ENCODE peak calls at places on chromosomes 7 and 10, in nine cellular contexts. C is K562; M is tibial artery; F is SK-N-SH; V is CD8-positive, alpha-beta T cell; Y is transverse colon; S is coronary artery; N is A673; Z is cardiac muscle cell. I is an unnamed sample.

GRCh38 chr7:29609162-29610030 is 45.8 kb downstream of the PRR15 start:
- DNase-seq in C (peak; percentile 68), M (no peak), F (no peak), V (no peak), Y (peak; percentile 65), S (no peak), N (peak; percentile 71), Z (peak; percentile 30), I (no peak)

GRCh38 chr7:148473694-148474222 is 116.8 kb upstream of the C7orf33 start:
- DNase-seq in C (no peak), M (no peak), F (no peak), V (no peak), Y (no peak), S (no peak), N (no peak), Z (no peak), I (no peak)

GRCh38 chr10:988667-989545 is 672 bp downstream of the GTPBP4 start:
- DNase-seq in C (no peak), M (no peak), F (no peak), V (no peak), Y (no peak), S (peak; percentile 57), N (no peak), Z (no peak), I (no peak)

GRCh38 chr10:70597856-70598815 is 4.4 kb downstream of the PRF1 start:
- DNase-seq in C (no peak), M (no peak), F (no peak), V (no peak), Y (no peak), S (no peak), N (no peak), Z (no peak), I (no peak)

GRCh38 chr10:116792772-116793171 is 50.4 kb upstream of the HSPA12A start:
- DNase-seq in C (no peak), M (no peak), F (no peak), V (no peak), Y (no peak), S (no peak), N (no peak), Z (no peak), I (no peak)

GRCh38 chr7:101673315-101673714 is 44.2 kb upstream of the MYL10 start:
- DNase-seq in C (no peak), M (no peak), F (no peak), V (no peak), Y (no peak), S (no peak), N (no peak), Z (no peak), I (no peak)

GRCh38 chr10:86707505-86707904 is 39.2 kb downstream of the LDB3 start:
- DNase-seq in C (no peak), M (no peak), F (no peak), V (no peak), Y (no peak), S (no peak), N (no peak), Z (no peak), I (peak; percentile 67)

GRCh38 chr10:95069286-95069685 is at the start of gene CYP2C8:
- DNase-seq in C (no peak), M (no peak), F (no peak), V (no peak), Y (no peak), S (no peak), N (no peak), Z (no peak), I (no peak)

GRCh38 chr7:159226303-159226702 is 81.6 kb upstream of the VIPR2 start:
- DNase-seq in C (no peak), M (no peak), F (peak; percentile 63), V (no peak), Y (no peak), S (no peak), N (no peak), Z (no peak), I (no peak)

GRCh38 chr10:27506280-27506679 is 2.2 kb downstream of the RAB18 start:
- DNase-seq in C (no peak), M (no peak), F (no peak), V (no peak), Y (no peak), S (no peak), N (no peak), Z (no peak), I (no peak)

GRCh38 chr10:92857904-92858514 is 9.7 kb downstream of the EXOC6 start:
- DNase-seq in C (peak; percentile 16), M (no peak), F (peak; percentile 30), V (no peak), Y (no peak), S (no peak), N (no peak), Z (no peak), I (no peak)
- H3K4me3 ChIP-seq in C (no peak overlapping the region), M (no peak overlapping the region), F (no peak overlapping the region), V (no peak overlapping the region), Y (no peak overlapping the region), S (no peak overlapping the region), N (no peak overlapping the region), Z (no peak overlapping the region), I (no peak overlapping the region)

DNA sequence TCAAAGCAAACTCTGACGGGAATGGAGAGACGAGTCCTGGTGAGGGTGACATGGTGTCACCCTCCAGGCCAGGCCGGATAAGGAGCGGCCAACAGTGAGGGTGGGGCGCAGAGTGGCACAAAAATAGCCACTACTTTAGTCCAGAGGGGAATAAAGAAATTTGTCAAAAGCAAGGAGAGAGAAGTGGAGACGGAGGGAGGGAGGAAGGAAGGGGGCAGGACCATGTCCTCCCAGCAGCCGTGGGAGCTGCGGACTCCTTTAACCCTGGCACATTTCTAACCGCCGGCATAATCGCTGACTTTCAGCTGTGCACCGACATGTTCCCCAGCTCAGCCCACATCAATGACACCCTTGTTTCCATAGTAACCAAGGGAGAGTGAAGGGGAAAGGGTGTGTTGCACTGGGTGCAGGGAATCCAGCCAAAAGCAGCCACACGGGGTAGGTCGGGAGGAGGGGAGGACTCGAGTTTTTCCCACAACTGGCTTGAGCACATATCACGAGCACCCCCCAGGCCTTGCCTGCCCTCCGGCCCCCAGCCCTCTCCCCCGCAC is 29.8 kb downstream of the TRIM8 start:
- DNase-seq in C (peak; percentile 78), M (peak; percentile 90), F (peak; percentile 76), V (peak; percentile 33), Y (peak; percentile 47), S (peak; percentile 89), N (peak; percentile 36), Z (peak; percentile 75), I (peak; percentile 85)
- H3K4me3 ChIP-seq in C (peak overlapping the region; percentile 2), M (peak overlapping the region; percentile 46), F (no peak overlapping the region), V (peak overlapping the region; percentile 47), Y (peak overlapping the region; percentile 8), S (peak overlapping the region; percentile 61), N (no peak overlapping the region), Z (no peak overlapping the region), I (no peak overlapping the region)

DNA sequence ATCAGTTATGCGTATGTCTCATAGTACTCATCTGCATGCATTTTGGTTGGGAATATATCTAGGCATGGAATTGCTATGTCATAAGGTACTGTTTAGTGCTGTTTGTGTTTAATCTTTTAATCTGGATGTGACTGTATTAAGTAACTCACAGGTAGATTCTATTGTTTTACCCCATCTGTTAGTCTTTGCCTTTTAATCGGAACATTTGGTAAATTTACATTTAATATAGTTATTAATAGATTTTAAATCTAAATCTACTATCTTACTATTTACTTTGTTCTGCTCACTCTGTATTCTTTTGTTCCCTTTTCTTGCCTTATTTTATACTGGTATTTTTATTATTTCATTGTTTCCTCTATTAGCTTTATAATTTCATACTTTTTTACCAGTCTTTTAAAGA is 10.6 kb upstream of the ITGA8 start:
- DNase-seq in C (no peak), M (no peak), F (no peak), V (no peak), Y (no peak), S (no peak), N (no peak), Z (no peak), I (no peak)
- H3K4me3 ChIP-seq in C (no peak overlapping the region), M (no peak overlapping the region), F (no peak overlapping the region), V (no peak overlapping the region), Y (no peak overlapping the region), S (no peak overlapping the region), N (no peak overlapping the region), Z (no peak overlapping the region), I (no peak overlapping the region)

DNA sequence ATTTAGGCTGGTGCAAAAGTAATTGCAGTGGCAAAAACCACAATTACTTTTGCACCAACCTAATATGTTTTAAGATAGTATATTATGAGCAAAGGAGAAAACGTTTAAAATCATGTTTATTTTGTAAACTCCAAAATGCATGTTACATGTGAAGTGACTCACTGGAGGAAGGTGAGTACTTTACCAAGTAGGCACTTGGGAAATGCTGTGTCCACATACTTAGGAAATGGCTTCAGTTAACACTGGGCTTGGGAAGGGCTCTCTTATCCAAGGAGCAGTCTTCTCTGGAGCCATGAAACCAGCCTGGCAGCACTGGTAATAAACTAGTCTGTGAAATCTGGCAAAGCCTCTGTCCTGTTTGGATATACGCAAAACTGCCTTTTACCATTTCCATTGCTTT is 4.4 kb downstream of the RPS24 start:
- DNase-seq in C (no peak), M (no peak), F (no peak), V (no peak), Y (no peak), S (no peak), N (no peak), Z (no peak), I (no peak)
- H3K4me3 ChIP-seq in C (no peak overlapping the region), M (no peak overlapping the region), F (no peak overlapping the region), V (no peak overlapping the region), Y (no peak overlapping the region), S (no peak overlapping the region), N (no peak overlapping the region), Z (no peak overlapping the region), I (no peak overlapping the region)

GRCh38 chr10:104643023-104643663 is 2.1 kb downstream of the SORCS3 start:
- DNase-seq in C (no peak), M (no peak), F (no peak), V (no peak), Y (no peak), S (no peak), N (no peak), Z (no peak), I (no peak)
- H3K4me3 ChIP-seq in C (no peak overlapping the region), M (no peak overlapping the region), F (peak overlapping the region; percentile 39), V (no peak overlapping the region), Y (no peak overlapping the region), S (peak overlapping the region; percentile 59), N (no peak overlapping the region), Z (peak overlapping the region; percentile 91), I (no peak overlapping the region)

I was measured in aorta.